ENCODE peak calls at places on chromosomes 16 and 17, in four cellular contexts. Y is activated naive CD8-positive, alpha-beta T cell treated with anti-CD3 and anti-CD28 coated beads, Interleukin-2, amount 50 U/mL, for 24 hours; N is HCT116; I is pancreas. A is an unnamed sample.

GRCh38 chr17:75681289-75681688 is 14.2 kb downstream of the SAP30BP start:
- DNase-seq in Y (no peak), N (no peak), I (no peak), A (no peak)

GRCh38 chr16:65875362-65876199 is 490.9 kb upstream of the CDH5 start:
- DNase-seq in Y (no peak), N (no peak), I (no peak), A (no peak)

GRCh38 chr16:2752850-2753522 is 548 bp downstream of the SRRM2 start:
- DNase-seq in Y (peak; percentile 79), N (peak; percentile 58), I (peak; percentile 94), A (peak; percentile 81)

GRCh38 chr16:14202697-14203096 is 131.6 kb downstream of the MRTFB start:
- DNase-seq in Y (no peak), N (peak; percentile 10), I (no peak), A (no peak)

GRCh38 chr17:42311240-42312034 is 23.1 kb downstream of the STAT5A start:
- DNase-seq in Y (no peak), N (no peak), I (no peak), A (no peak)

GRCh38 chr16:86865866-86866675 is 287.7 kb downstream of the FOXL1 start:
- DNase-seq in Y (no peak), N (no peak), I (peak; percentile 29), A (no peak)

GRCh38 chr17:35716173-35716572 is 15.3 kb upstream of the RASL10B start:
- DNase-seq in Y (no peak), N (no peak), I (no peak), A (no peak)

GRCh38 chr17:21213491-21214014 is 408 bp downstream of the TMEM11 start:
- DNase-seq in Y (no peak), N (no peak), I (peak; percentile 73), A (no peak)

GRCh38 chr17:78583091-78583490 is 5.9 kb upstream of the DNAH17 start:
- DNase-seq in Y (no peak), N (peak; percentile 44), I (no peak), A (peak; percentile 76)

GRCh38 chr16:31489616-31490584 is 7.0 kb downstream of the SLC5A2 start:
- DNase-seq in Y (no peak), N (no peak), I (no peak), A (no peak)